ENCODE peak calls at places on chromosome 2, in nine cellular contexts. M is breast epithelium, J is K562, G is transverse colon, P is body of pancreas, D is HCT116, H is stomach, B is heart left ventricle, E is endothelial cell of umbilical vein. Z is an unnamed sample. For H3K36me3, the result is how much of the 10 kb centered on the place peaks cover.

GRCh38 chr2:45634223-45634622 is 17.3 kb upstream of the PRKCE start:
- DNase-seq in P (no peak), B (no peak), E (no peak), H (no peak), G (no peak), D (no peak), J (no peak), M (no peak), Z (no peak)

GRCh38 chr2:234564719-234565118 is 67.8 kb upstream of the ARL4C start:
- DNase-seq in B (no peak), H (no peak), J (no peak), D (no peak), E (peak), P (no peak), M (no peak), G (no peak), Z (no peak)

GRCh38 chr2:111522231-111522768 is 361.7 kb downstream of the ANAPC1 start:
- DNase-seq in E (no peak), B (no peak), D (no peak), G (no peak), P (no peak), J (no peak), H (no peak), M (no peak), Z (no peak)

GRCh38 chr2:99938250-99938649 is 204.1 kb downstream of the AFF3 start:
- DNase-seq in M (no peak), J (no peak), H (no peak), G (no peak), B (no peak), D (no peak), P (no peak), E (no peak), Z (no peak)

GRCh38 chr2:218229239-218229638 is 12.2 kb downstream of the ARPC2 start:
- DNase-seq in H (no peak), D (no peak), E (peak), B (no peak), M (no peak), G (no peak), P (no peak), J (no peak), Z (no peak)

GRCh38 chr2:173963323-173963816 is 1.8 kb downstream of the SP3 start:
- DNase-seq in E (peak), G (peak), B (no peak), P (no peak), J (no peak), M (peak), D (no peak), H (no peak), Z (peak)

GRCh38 chr2:241001413-241002274 is 3.2 kb downstream of the SNED1 start:
- DNase-seq in E (no peak), H (no peak), D (no peak), J (no peak), G (no peak), P (no peak), M (peak), B (no peak), Z (peak)

GRCh38 chr2:46304635-46305034 is 7.4 kb downstream of the EPAS1 start:
- DNase-seq in G (no peak), D (no peak), B (no peak), E (no peak), H (no peak), P (no peak), M (no peak), J (no peak), Z (no peak)

GRCh38 chr2:23602113-23602512 is 217.1 kb downstream of the KLHL29 start:
- DNase-seq in G (peak), E (no peak), H (no peak), D (no peak), P (no peak), M (no peak), J (no peak), B (no peak), Z (no peak)
- TF ChIP-seq POLR2A in G (no peak), E (no peak), H (no peak), D (no peak), P (no peak), M (no peak), J (no peak), B (no peak), Z (no peak)

DNA sequence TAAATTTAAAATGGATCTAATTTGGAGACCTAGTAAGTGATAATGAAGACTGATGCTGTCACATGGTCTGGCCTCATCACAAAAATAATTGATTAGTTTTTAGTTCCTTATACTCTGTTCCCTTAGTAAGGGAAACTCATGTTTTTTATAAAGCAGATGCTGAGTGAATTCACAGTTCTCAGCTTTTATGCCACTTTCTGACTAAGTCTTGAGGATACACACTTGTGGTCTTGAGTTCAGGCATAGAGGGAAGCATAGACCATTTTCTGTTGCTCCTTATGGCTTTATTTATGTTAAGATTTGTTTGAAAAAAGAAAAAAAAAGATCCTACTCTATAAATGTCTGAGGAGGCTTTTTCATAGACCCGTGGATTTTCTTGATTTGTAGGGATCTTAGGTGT is 91.1 kb downstream of the MAP4K4 start:
- DNase-seq in G (no peak), B (no peak), D (no peak), M (no peak), H (no peak), J (no peak), E (no peak), P (no peak), Z (no peak)
- H3K27ac ChIP-seq in G (no peak), B (no peak), D (no peak), M (no peak), H (no peak), J (no peak), E (no peak), P (no peak), Z (no peak)

GRCh38 chr2:206145665-206146064 is 13.6 kb downstream of the NDUFS1 start:
- DNase-seq in E (no peak), P (no peak), D (no peak), G (no peak), M (no peak), B (no peak), J (no peak), H (no peak), Z (no peak)
- H3K36me3 ChIP-seq in E (under half), P (half or more), D (under half), G (under half), M (under half), B (half or more), J (half or more), H (half or more), Z (under half)

DNA sequence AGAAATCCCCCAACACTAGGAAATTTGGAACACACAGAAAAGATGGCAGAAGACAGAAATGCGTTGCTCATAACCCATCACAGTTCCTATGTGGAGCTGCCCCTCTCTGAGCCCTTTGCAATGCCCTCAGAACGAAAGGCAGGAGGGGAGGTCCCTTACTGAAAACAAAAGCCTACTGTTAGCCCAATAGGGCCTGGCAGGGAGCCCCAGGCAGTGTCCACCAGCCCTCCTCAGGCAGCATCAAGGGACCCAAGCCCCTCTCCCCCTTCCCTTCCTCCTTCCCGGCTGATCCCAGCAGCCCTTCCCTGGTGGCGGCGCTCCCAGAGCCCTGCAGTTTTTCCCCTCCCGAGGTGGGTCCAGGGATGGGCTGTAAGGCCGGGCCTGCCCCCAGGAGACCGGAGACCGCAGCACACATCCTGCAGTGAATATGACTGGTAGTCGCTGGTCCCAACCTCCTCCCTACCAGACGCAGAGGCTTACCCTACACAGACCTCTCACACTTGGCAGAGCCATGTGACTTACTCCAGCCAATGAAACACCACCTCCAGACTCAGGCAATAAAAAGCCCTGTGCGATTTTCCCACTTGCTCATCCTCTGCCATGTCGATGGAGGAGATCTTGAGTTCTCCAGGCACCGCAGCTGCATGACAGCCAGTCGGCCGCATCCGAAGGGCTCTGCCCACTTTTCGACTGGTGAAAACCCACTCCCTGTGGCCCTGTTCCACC is 19.4 kb upstream of the DUSP2 start:
- DNase-seq in M (no peak), P (no peak), B (no peak), J (no peak), H (no peak), E (no peak), G (peak), D (no peak), Z (peak)
- TF ChIP-seq POLR2A in M (no peak), P (no peak), B (no peak), J (no peak), H (no peak), E (no peak), G (no peak), D (no peak), Z (no peak)

DNA sequence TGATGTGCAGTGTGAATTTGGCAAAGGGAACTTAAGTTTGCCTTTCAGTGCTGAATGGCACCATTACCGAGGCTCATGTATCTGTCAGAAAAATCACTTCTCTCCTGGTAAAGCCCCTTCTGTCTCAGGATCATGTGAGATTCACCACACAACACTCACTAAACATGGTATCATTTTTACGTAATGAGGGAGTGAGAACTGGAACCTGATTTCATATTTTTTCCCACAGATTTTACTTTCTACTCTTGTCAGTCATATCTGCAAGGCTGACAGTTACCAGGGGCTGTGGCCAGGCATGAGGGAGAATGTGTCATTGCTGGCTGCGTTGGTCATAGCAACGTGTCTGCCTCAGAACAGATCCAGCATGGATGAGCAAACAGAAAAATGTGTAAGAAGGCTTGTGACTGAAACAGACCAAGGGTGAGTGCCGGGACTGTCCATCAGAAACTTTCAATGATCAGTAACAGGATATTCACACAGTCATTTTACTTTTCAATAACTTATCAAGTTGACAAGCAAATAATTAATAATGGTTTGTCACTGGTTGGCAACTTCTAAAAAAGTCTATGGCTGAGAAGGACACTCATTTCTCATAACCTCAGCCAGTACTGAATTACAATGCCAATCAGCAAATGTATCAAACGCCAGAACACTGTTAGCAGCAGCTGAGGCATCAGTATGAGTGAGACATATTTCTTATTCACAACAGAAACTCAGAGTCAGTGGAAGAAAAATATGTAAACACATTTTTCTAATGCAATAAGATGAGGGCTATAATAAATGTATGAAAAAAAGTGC is 100.5 kb downstream of the CDC42EP3 start:
- DNase-seq in E (no peak), M (no peak), G (no peak), B (no peak), H (no peak), D (no peak), J (no peak), P (no peak), Z (no peak)
- H3K27ac ChIP-seq in E (no peak), M (no peak), G (peak), B (no peak), H (no peak), D (no peak), J (no peak), P (no peak), Z (no peak)

DNA sequence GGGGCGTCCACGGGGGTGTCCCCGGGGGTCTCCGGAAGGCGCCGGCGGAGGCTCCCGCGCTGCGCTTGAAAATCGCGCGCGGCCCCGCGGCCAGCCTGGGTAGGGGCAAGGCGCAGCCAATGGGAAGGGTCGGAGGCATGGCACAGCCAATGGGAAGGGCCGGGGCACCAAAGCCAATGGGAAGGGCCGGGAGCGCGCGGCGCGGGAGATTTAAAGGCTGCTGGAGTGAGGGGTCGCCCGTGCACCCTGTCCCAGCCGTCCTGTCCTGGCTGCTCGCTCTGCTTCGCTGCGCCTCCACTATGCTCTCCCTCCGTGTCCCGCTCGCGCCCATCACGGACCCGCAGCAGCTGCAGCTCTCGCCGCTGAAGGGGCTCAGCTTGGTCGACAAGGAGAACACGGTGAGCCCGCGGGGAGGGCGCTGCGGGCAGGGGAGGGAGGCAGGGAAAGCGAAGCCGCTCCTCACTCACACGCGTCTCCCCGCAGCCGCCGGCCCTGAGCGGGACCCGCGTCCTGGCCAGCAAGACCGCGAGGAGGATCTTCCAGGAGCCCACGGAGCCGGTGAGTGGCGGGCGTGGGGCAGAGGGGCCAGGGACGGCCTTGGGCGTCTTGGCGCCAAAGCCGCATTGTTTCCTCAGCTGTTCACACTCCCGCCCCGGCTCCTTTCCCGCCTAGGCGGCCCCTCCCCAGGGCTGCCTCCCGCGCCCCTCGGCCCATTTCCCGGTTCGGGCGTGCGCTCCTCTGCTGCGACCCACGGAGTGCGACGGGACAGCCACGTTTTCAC is at the start of gene RRM2:
- DNase-seq in P (peak), D (peak), G (peak), E (peak), H (peak), J (peak), M (peak), B (peak), Z (peak)
- H3K36me3 ChIP-seq in P (under half), D (under half), G (under half), E (under half), H (under half), J (under half), M (under half), B (under half), Z (under half)

GRCh38 chr2:207531024-207531411 is 1.3 kb downstream of the CREB1 start:
- DNase-seq in P (no peak), M (no peak), J (no peak), G (no peak), E (no peak), D (no peak), H (no peak), B (no peak), Z (no peak)

GRCh38 chr2:207532676-207533075 is 2.9 kb downstream of the CREB1 start:
- DNase-seq in B (no peak), J (no peak), G (no peak), P (no peak), M (no peak), D (no peak), H (no peak), E (no peak), Z (peak)

GRCh38 chr2:207528980-207529329 is 807 bp upstream of the CREB1 start:
- DNase-seq in H (peak), E (peak), P (peak), B (no peak), D (no peak), G (peak), J (peak), M (no peak), Z (no peak)

GRCh38 chr2:207530160-207531023 is 630 bp downstream of the CREB1 start:
- DNase-seq in E (peak), P (peak), G (peak), B (peak), M (peak), H (peak), J (peak), D (no peak), Z (peak)

DNA sequence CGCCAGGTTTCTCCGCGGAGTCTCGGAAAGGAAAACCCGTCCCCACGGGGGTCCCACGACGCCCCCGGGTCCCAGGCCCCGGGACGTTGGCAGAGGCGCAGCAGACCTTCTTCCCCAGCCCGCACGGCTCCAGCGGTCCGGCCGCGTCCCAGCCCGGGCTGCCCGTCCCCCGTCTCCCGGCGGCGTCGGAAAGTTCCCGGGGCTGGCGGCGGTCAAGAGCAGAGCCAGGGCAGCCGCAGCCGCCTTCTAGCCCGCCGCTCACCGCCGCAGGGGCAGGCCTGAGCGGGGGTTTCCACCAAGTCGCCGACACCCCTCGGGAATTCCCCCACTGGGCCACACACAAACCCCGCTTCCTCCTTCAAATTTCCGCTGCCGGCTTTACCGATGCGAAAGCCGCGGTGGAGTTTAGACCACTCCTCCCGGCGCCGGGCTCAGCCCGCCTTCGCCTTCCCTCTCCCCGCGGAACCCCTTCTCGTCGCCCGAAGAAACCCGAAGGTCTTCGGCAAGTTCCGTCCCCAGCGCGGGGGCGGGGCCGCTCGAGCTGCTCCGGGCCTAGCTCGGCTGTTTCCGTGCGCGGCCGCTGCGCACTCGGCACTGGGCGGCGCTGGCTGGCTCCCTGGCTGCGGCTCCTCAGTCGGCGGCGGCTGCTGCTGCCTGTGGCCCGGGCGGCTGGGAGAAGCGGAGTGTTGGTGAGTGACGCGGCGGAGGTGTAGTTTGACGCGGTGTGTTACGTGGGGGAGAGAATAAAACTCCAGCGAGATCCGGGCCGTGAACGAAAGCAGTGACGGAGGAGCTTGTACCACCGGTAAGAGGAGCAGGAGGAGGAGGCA is at the start of gene CREB1:
- DNase-seq in H (peak), P (peak), E (peak), M (peak), B (peak), D (peak), G (peak), J (peak), Z (peak)
- TF ChIP-seq POLR2A in H (peak), P (peak), E (no peak), M (peak), B (peak), D (peak), G (peak), J (peak), Z (peak)

DNA sequence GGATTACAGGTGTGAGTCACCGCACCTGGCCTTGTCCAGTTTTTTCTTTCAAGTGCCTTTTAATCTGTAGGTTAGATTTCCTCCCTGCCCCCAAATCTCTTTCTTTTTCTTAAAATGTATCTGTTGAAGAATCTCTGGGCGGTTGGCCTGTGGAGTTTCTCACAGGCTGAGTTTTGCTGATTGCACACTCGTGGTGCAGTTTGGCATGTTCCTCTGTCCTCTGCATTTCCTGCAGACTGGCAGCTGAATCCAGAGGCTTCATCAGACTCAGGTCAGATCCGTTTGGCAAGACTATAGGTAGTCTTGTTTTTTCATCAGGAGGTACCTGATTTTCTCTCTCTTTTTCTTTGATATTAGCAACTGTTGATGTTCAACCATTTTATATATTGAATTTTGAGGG is 5.5 kb downstream of the CASP10 start:
- DNase-seq in E (no peak), D (no peak), J (no peak), G (no peak), H (no peak), P (no peak), B (no peak), M (no peak), Z (no peak)
- H3K27ac ChIP-seq in E (no peak), D (no peak), J (no peak), G (no peak), H (no peak), P (no peak), B (no peak), M (no peak), Z (no peak)

GRCh38 chr2:142940606-142941223 is 63.3 kb downstream of the KYNU start:
- DNase-seq in J (no peak), B (no peak), H (no peak), M (no peak), G (no peak), D (no peak), E (no peak), P (no peak), Z (no peak)
- H3K36me3 ChIP-seq in J (under half), B (under half), H (under half), M (under half), G (under half), D (under half), E (under half), P (under half), Z (under half)